ENCODE peak calls at places on chromosomes 7 and 10, in nine cellular contexts. One of them, this sample, is unnamed.

GRCh38 chr7:20083781-20084180 is 133.4 kb downstream of the MACC1 start:
- DNase-seq in Karpas-422: no peak
- DNase-seq in PC-9: peak; percentile 81
- DNase-seq in right atrium auricular region: no peak
- DNase-seq in adrenal gland: peak; percentile 6
- DNase-seq in BE2C: peak; percentile 15
- DNase-seq in left ventricle myocardium inferior: no peak
- DNase-seq in hepatocyte: peak; percentile 32
- DNase-seq in H9: no peak
- DNase-seq in this sample: no peak

GRCh38 chr7:92135100-92135429 is 788 bp upstream of the CYP51A1 start:
- DNase-seq in Karpas-422: peak; percentile 68
- DNase-seq in PC-9: no peak
- DNase-seq in right atrium auricular region: no peak
- DNase-seq in adrenal gland: peak; percentile 36
- DNase-seq in BE2C: no peak
- DNase-seq in left ventricle myocardium inferior: no peak
- DNase-seq in hepatocyte: peak; percentile 49
- DNase-seq in H9: no peak
- DNase-seq in this sample: peak; percentile 45

GRCh38 chr10:18238875-18239485 is 98.8 kb downstream of the CACNB2 start:
- DNase-seq in Karpas-422: peak; percentile 74
- DNase-seq in PC-9: no peak
- DNase-seq in right atrium auricular region: no peak
- DNase-seq in adrenal gland: peak; percentile 30
- DNase-seq in BE2C: no peak
- DNase-seq in left ventricle myocardium inferior: no peak
- DNase-seq in hepatocyte: peak; percentile 53
- DNase-seq in H9: no peak
- DNase-seq in this sample: peak; percentile 73

GRCh38 chr10:69914373-69915268 is 112.9 kb downstream of the COL13A1 start:
- DNase-seq in Karpas-422: peak; percentile 86
- DNase-seq in PC-9: no peak
- DNase-seq in right atrium auricular region: peak; percentile 76
- DNase-seq in adrenal gland: peak; percentile 77
- DNase-seq in BE2C: peak; percentile 75
- DNase-seq in left ventricle myocardium inferior: peak; percentile 68
- DNase-seq in hepatocyte: peak; percentile 88
- DNase-seq in H9: peak; percentile 82
- DNase-seq in this sample: peak; percentile 81

GRCh38 chr7:151470656-151471180 is 30.8 kb upstream of the CRYGN start:
- DNase-seq in Karpas-422: no peak
- DNase-seq in PC-9: no peak
- DNase-seq in right atrium auricular region: no peak
- DNase-seq in adrenal gland: peak; percentile 67
- DNase-seq in BE2C: no peak
- DNase-seq in left ventricle myocardium inferior: no peak
- DNase-seq in hepatocyte: no peak
- DNase-seq in H9: no peak
- DNase-seq in this sample: peak; percentile 68

GRCh38 chr10:130559213-130559944 is 423.2 kb downstream of the GLRX3 start:
- DNase-seq in Karpas-422: no peak
- DNase-seq in PC-9: no peak
- DNase-seq in right atrium auricular region: peak; percentile 26
- DNase-seq in adrenal gland: no peak
- DNase-seq in BE2C: no peak
- DNase-seq in left ventricle myocardium inferior: no peak
- DNase-seq in hepatocyte: no peak
- DNase-seq in H9: peak; percentile 19
- DNase-seq in this sample: no peak

GRCh38 chr10:13056461-13057077 is 43.4 kb upstream of the OPTN start:
- DNase-seq in Karpas-422: no peak
- DNase-seq in PC-9: no peak
- DNase-seq in right atrium auricular region: no peak
- DNase-seq in adrenal gland: no peak
- DNase-seq in BE2C: peak; percentile 23
- DNase-seq in left ventricle myocardium inferior: no peak
- DNase-seq in hepatocyte: peak; percentile 50
- DNase-seq in H9: no peak
- DNase-seq in this sample: peak; percentile 28

GRCh38 chr10:19819419-19820033 is 3.3 kb downstream of the PLXDC2 start:
- DNase-seq in Karpas-422: peak; percentile 75
- DNase-seq in PC-9: no peak
- DNase-seq in right atrium auricular region: no peak
- DNase-seq in adrenal gland: peak; percentile 72
- DNase-seq in BE2C: peak; percentile 21
- DNase-seq in left ventricle myocardium inferior: no peak
- DNase-seq in hepatocyte: peak; percentile 56
- DNase-seq in H9: no peak
- DNase-seq in this sample: peak; percentile 84

GRCh38 chr10:113679463-113680171 is at the start of gene CASP7:
- DNase-seq in Karpas-422: peak; percentile 89
- DNase-seq in PC-9: peak; percentile 52
- DNase-seq in right atrium auricular region: peak; percentile 84
- DNase-seq in adrenal gland: peak; percentile 73
- DNase-seq in BE2C: peak; percentile 92
- DNase-seq in left ventricle myocardium inferior: peak; percentile 82
- DNase-seq in hepatocyte: peak; percentile 92
- DNase-seq in H9: peak; percentile 88
- DNase-seq in this sample: peak; percentile 97

GRCh38 chr10:79905322-79906314 is 43.3 kb downstream of the SFTPD start:
- DNase-seq in Karpas-422: no peak
- DNase-seq in PC-9: no peak
- DNase-seq in right atrium auricular region: no peak
- DNase-seq in adrenal gland: peak; percentile 18
- DNase-seq in BE2C: no peak
- DNase-seq in left ventricle myocardium inferior: no peak
- DNase-seq in hepatocyte: peak; percentile 30
- DNase-seq in H9: no peak
- DNase-seq in this sample: peak; percentile 34

GRCh38 chr10:124744047-124744687 is at the start of gene FAM53B:
- DNase-seq in Karpas-422: peak; percentile 92
- DNase-seq in PC-9: no peak
- DNase-seq in right atrium auricular region: no peak
- DNase-seq in adrenal gland: peak; percentile 82
- DNase-seq in BE2C: peak; percentile 86
- DNase-seq in left ventricle myocardium inferior: peak; percentile 89
- DNase-seq in hepatocyte: peak; percentile 94
- DNase-seq in H9: peak; percentile 77
- DNase-seq in this sample: peak; percentile 93

GRCh38 chr10:124744688-124745055 is 494 bp upstream of the FAM53B start:
- DNase-seq in Karpas-422: no peak
- DNase-seq in PC-9: peak; percentile 83
- DNase-seq in right atrium auricular region: no peak
- DNase-seq in adrenal gland: no peak
- DNase-seq in BE2C: no peak
- DNase-seq in left ventricle myocardium inferior: no peak
- DNase-seq in hepatocyte: no peak
- DNase-seq in H9: no peak
- DNase-seq in this sample: no peak

GRCh38 chr10:124742418-124743187 is 1.6 kb downstream of the FAM53B start:
- DNase-seq in Karpas-422: no peak
- DNase-seq in PC-9: no peak
- DNase-seq in right atrium auricular region: peak; percentile 60
- DNase-seq in adrenal gland: peak; percentile 35
- DNase-seq in BE2C: peak; percentile 39
- DNase-seq in left ventricle myocardium inferior: no peak
- DNase-seq in hepatocyte: peak; percentile 47
- DNase-seq in H9: no peak
- DNase-seq in this sample: peak; percentile 59

GRCh38 chr10:124741922-124742417 is 2.2 kb downstream of the FAM53B start:
- DNase-seq in Karpas-422: peak; percentile 83
- DNase-seq in PC-9: no peak
- DNase-seq in right atrium auricular region: peak; percentile 57
- DNase-seq in adrenal gland: peak; percentile 53
- DNase-seq in BE2C: peak; percentile 37
- DNase-seq in left ventricle myocardium inferior: no peak
- DNase-seq in hepatocyte: peak; percentile 15
- DNase-seq in H9: no peak
- DNase-seq in this sample: no peak

GRCh38 chr10:124743188-124744046 is 761 bp downstream of the FAM53B start:
- DNase-seq in Karpas-422: peak; percentile 93
- DNase-seq in PC-9: peak; percentile 46
- DNase-seq in right atrium auricular region: no peak
- DNase-seq in adrenal gland: peak; percentile 53
- DNase-seq in BE2C: peak; percentile 39
- DNase-seq in left ventricle myocardium inferior: no peak
- DNase-seq in hepatocyte: peak; percentile 41
- DNase-seq in H9: no peak
- DNase-seq in this sample: peak; percentile 47
- H3K4me1 ChIP-seq in Karpas-422: peaks cover 64% of the 10 kb centered on the region
- H3K4me1 ChIP-seq in PC-9: peaks cover 44% of the 10 kb centered on the region
- H3K4me1 ChIP-seq in right atrium auricular region: no peaks in the 10 kb centered on the region
- H3K4me1 ChIP-seq in adrenal gland: peaks cover 47% of the 10 kb centered on the region
- H3K4me1 ChIP-seq in BE2C: peaks cover 18% of the 10 kb centered on the region
- H3K4me1 ChIP-seq in left ventricle myocardium inferior: peaks cover 68% of the 10 kb centered on the region
- H3K4me1 ChIP-seq in hepatocyte: peaks cover 46% of the 10 kb centered on the region
- H3K4me1 ChIP-seq in H9: peaks cover 16% of the 10 kb centered on the region
- H3K4me1 ChIP-seq in this sample: peaks cover 28% of the 10 kb centered on the region

DNA sequence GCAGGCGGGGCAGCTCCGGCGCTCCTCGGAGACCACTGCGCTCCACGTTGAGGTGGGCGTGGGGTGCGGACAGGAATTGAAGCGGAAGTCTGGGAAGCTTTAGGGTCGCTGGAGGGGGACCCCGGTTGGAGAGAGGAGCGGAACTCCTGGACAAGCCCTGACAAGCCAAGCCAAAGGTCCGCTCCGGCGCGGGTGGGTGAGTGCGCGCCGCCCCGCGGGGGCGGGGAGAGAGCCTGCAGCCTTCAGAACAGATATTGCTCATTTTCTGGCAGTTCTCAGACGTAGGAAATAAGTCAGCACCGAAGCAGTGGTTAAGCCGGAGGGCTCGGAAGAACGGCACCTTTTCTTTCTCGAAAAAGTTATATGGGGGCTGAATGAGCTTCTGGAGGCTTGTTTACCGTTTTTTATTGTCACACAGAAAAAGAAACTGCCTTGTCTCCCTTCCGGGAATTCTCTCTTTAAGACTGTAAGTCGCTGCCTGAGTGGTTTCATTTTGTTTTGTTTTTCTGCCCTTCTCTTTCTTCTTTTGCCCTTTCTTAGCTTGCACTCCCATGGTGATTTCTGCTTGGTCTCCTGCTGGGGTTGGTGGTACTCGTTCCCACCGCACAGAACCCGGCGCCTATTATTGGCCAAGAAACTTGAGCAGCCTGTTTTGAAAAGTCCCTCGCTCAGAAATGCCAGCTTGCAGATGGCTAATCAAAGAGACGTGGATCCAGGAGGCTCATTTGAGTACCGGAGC is 732 bp downstream of the FAS start:
- DNase-seq in Karpas-422: peak; percentile 73
- DNase-seq in PC-9: peak; percentile 47
- DNase-seq in right atrium auricular region: peak; percentile 84
- DNase-seq in adrenal gland: peak; percentile 73
- DNase-seq in BE2C: peak; percentile 28
- DNase-seq in left ventricle myocardium inferior: peak; percentile 83
- DNase-seq in hepatocyte: peak; percentile 64
- DNase-seq in H9: peak; percentile 59
- DNase-seq in this sample: peak; percentile 86
- H3K4me1 ChIP-seq in Karpas-422: peaks cover 59% of the 10 kb centered on the region
- H3K4me1 ChIP-seq in PC-9: peaks cover 26% of the 10 kb centered on the region
- H3K4me1 ChIP-seq in right atrium auricular region: no peaks in the 10 kb centered on the region
- H3K4me1 ChIP-seq in adrenal gland: peaks cover 11% of the 10 kb centered on the region
- H3K4me1 ChIP-seq in BE2C: no peaks in the 10 kb centered on the region
- H3K4me1 ChIP-seq in left ventricle myocardium inferior: peaks cover 76% of the 10 kb centered on the region
- H3K4me1 ChIP-seq in hepatocyte: peaks cover 12% of the 10 kb centered on the region
- H3K4me1 ChIP-seq in H9: no peaks in the 10 kb centered on the region
- H3K4me1 ChIP-seq in this sample: peaks cover 55% of the 10 kb centered on the region

GRCh38 chr7:106609416-106609815 is 51.5 kb downstream of the CCDC71L start:
- DNase-seq in Karpas-422: no peak
- DNase-seq in PC-9: no peak
- DNase-seq in right atrium auricular region: no peak
- DNase-seq in adrenal gland: no peak
- DNase-seq in BE2C: no peak
- DNase-seq in left ventricle myocardium inferior: no peak
- DNase-seq in hepatocyte: no peak
- DNase-seq in H9: no peak
- DNase-seq in this sample: peak; percentile 53
- H3K4me1 ChIP-seq in Karpas-422: no peaks in the 10 kb centered on the region
- H3K4me1 ChIP-seq in PC-9: no peaks in the 10 kb centered on the region
- H3K4me1 ChIP-seq in right atrium auricular region: no peaks in the 10 kb centered on the region
- H3K4me1 ChIP-seq in adrenal gland: peaks cover 4% of the 10 kb centered on the region
- H3K4me1 ChIP-seq in BE2C: peaks cover 15% of the 10 kb centered on the region
- H3K4me1 ChIP-seq in left ventricle myocardium inferior: no peaks in the 10 kb centered on the region
- H3K4me1 ChIP-seq in hepatocyte: peaks cover 28% of the 10 kb centered on the region
- H3K4me1 ChIP-seq in H9: no peaks in the 10 kb centered on the region
- H3K4me1 ChIP-seq in this sample: peaks cover 4% of the 10 kb centered on the region

DNA sequence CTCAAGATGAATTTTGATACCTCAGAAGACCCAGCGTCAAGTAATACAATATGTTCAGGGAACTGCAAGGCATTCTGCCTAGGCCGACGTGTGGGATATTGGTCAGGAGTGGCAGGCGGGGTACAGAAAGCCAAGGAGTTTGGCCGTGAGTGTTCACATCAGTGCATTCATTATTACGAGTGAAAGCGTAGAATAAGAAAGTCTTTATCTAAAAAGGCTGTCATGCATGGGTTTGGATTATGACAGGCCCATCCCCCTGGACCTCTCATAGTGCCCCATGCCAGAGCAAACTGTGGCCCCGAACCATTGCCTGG is 7.5 kb downstream of the AIMP2 start:
- DNase-seq in Karpas-422: no peak
- DNase-seq in PC-9: no peak
- DNase-seq in right atrium auricular region: no peak
- DNase-seq in adrenal gland: no peak
- DNase-seq in BE2C: no peak
- DNase-seq in left ventricle myocardium inferior: no peak
- DNase-seq in hepatocyte: no peak
- DNase-seq in H9: no peak
- DNase-seq in this sample: no peak
- H3K4me1 ChIP-seq in Karpas-422: peaks cover 20% of the 10 kb centered on the region
- H3K4me1 ChIP-seq in PC-9: peaks cover 35% of the 10 kb centered on the region
- H3K4me1 ChIP-seq in right atrium auricular region: no peaks in the 10 kb centered on the region
- H3K4me1 ChIP-seq in adrenal gland: peaks cover 9% of the 10 kb centered on the region
- H3K4me1 ChIP-seq in BE2C: no peaks in the 10 kb centered on the region
- H3K4me1 ChIP-seq in left ventricle myocardium inferior: peaks cover 41% of the 10 kb centered on the region
- H3K4me1 ChIP-seq in hepatocyte: peaks cover 18% of the 10 kb centered on the region
- H3K4me1 ChIP-seq in H9: no peaks in the 10 kb centered on the region
- H3K4me1 ChIP-seq in this sample: peaks cover 22% of the 10 kb centered on the region

GRCh38 chr7:44080118-44080517 is 2.2 kb downstream of the POLM start:
- DNase-seq in Karpas-422: no peak
- DNase-seq in PC-9: no peak
- DNase-seq in right atrium auricular region: no peak
- DNase-seq in adrenal gland: no peak
- DNase-seq in BE2C: no peak
- DNase-seq in left ventricle myocardium inferior: peak; percentile 16
- DNase-seq in hepatocyte: no peak
- DNase-seq in H9: no peak
- DNase-seq in this sample: no peak
- H3K4me1 ChIP-seq in Karpas-422: peaks cover 38% of the 10 kb centered on the region
- H3K4me1 ChIP-seq in PC-9: peaks cover 19% of the 10 kb centered on the region
- H3K4me1 ChIP-seq in right atrium auricular region: no peaks in the 10 kb centered on the region
- H3K4me1 ChIP-seq in adrenal gland: peaks cover 11% of the 10 kb centered on the region
- H3K4me1 ChIP-seq in BE2C: no peaks in the 10 kb centered on the region
- H3K4me1 ChIP-seq in left ventricle myocardium inferior: peaks cover 69% of the 10 kb centered on the region
- H3K4me1 ChIP-seq in hepatocyte: peaks cover 6% of the 10 kb centered on the region
- H3K4me1 ChIP-seq in H9: peaks cover 4% of the 10 kb centered on the region
- H3K4me1 ChIP-seq in this sample: peaks cover 4% of the 10 kb centered on the region